ENCODE peak calls at places on chromosome 3, in four cellular contexts. N is right cardiac atrium, A is OCI-LY7, F is colonic mucosa. T is an unnamed sample. For H3K4me1, the result is how much of the 10 kb centered on the place peaks cover.

GRCh38 chr3:60126905-60127304 is 1077.1 kb upstream of the CFAP20DC start:
- DNase-seq in N (no peak), A (no peak), F (no peak), T (no peak)

GRCh38 chr3:109275702-109276293 is 40.5 kb downstream of the DPPA2 start:
- DNase-seq in N (peak), A (no peak), F (peak), T (peak)

GRCh38 chr3:140432176-140432753 is 245.6 kb upstream of the TRIM42 start:
- DNase-seq in N (no peak), A (no peak), F (no peak), T (no peak)

GRCh38 chr3:194383276-194383940 is 13.9 kb upstream of the LRRC15 start:
- DNase-seq in N (no peak), A (no peak), F (no peak), T (no peak)

GRCh38 chr3:135844381-135844780 is 121.1 kb upstream of the PPP2R3A start:
- DNase-seq in N (no peak), A (no peak), F (no peak), T (no peak)

GRCh38 chr3:86993704-86994103 is 2.8 kb upstream of the VGLL3 start:
- DNase-seq in N (no peak), A (no peak), F (no peak), T (no peak)

GRCh38 chr3:120764206-120764605 is 21.7 kb downstream of the GTF2E1 start:
- DNase-seq in N (no peak), A (no peak), F (no peak), T (no peak)

GRCh38 chr3:147554332-147554731 is 145.2 kb downstream of the ZIC1 start:
- DNase-seq in N (no peak), A (no peak), F (no peak), T (no peak)

GRCh38 chr3:194130807-194131589 is 5.0 kb upstream of the HES1 start:
- DNase-seq in N (peak), A (peak), F (peak), T (no peak)

GRCh38 chr3:120168611-120169010 is 74.4 kb upstream of the GSK3B start:
- DNase-seq in N (no peak), A (no peak), F (no peak), T (no peak)

GRCh38 chr3:149234671-149235245 is 13.1 kb upstream of the CP start:
- DNase-seq in N (no peak), A (no peak), F (no peak), T (no peak)

GRCh38 chr3:148075829-148076716 is 621.6 kb upstream of the AGTR1 start:
- DNase-seq in N (no peak), A (no peak), F (peak), T (peak)

GRCh38 chr3:35974872-35975271 is 335.5 kb downstream of the ARPP21 start:
- DNase-seq in N (no peak), A (no peak), F (no peak), T (no peak)

GRCh38 chr3:52291508-52292181 is 4.0 kb downstream of the GLYCTK start:
- DNase-seq in N (no peak), A (peak), F (peak), T (no peak)

GRCh38 chr3:31692714-31693113 is 160.0 kb downstream of the STT3B start:
- DNase-seq in N (peak), A (no peak), F (no peak), T (no peak)

GRCh38 chr3:151226825-151227224 is 23.8 kb upstream of the GPR171 start:
- DNase-seq in N (no peak), A (no peak), F (no peak), T (no peak)

GRCh38 chr3:126256256-126256655 is 75.9 kb upstream of the ALDH1L1 start:
- DNase-seq in N (no peak), A (no peak), F (no peak), T (no peak)

GRCh38 chr3:150384517-150385212 is 23.4 kb upstream of the TSC22D2 start:
- DNase-seq in N (peak), A (peak), F (no peak), T (no peak)

GRCh38 chr3:139534444-139534812 is 5.1 kb downstream of the RBP1 start:
- DNase-seq in N (no peak), A (no peak), F (peak), T (peak)

GRCh38 chr3:126618021-126618420 is 36.9 kb downstream of the TXNRD3 start:
- DNase-seq in N (no peak), A (no peak), F (no peak), T (no peak)

GRCh38 chr3:17087509-17087908 is 202.8 kb downstream of the PLCL2 start:
- DNase-seq in N (no peak), A (no peak), F (no peak), T (no peak)

GRCh38 chr3:67657192-67657591 is 2.8 kb upstream of the SUCLG2 start:
- DNase-seq in N (no peak), A (no peak), F (no peak), T (no peak)

GRCh38 chr3:89375451-89375850 is 268.0 kb downstream of the EPHA3 start:
- DNase-seq in N (no peak), A (no peak), F (no peak), T (no peak)

GRCh38 chr3:196432137-196432879 is at the start of gene UBXN7:
- DNase-seq in N (peak), A (peak), F (peak), T (peak)

GRCh38 chr3:196431193-196432136 is 762 bp downstream of the UBXN7 start:
- DNase-seq in N (peak), A (peak), F (peak), T (peak)
- H3K4me1 ChIP-seq in N (under half), A (under half), F (under half), T (under half)

GRCh38 chr3:154427685-154428291 is 2.2 kb downstream of the GPR149 start:
- DNase-seq in N (no peak), A (no peak), F (no peak), T (no peak)
- H3K4me3 ChIP-seq in N (no peak), A (no peak), F (no peak), T (no peak)

GRCh38 chr3:124981472-124981871 is 46.9 kb upstream of the MUC13 start:
- DNase-seq in N (no peak), A (no peak), F (no peak), T (no peak)

GRCh38 chr3:124982855-124983254 is 48.3 kb upstream of the MUC13 start:
- DNase-seq in N (no peak), A (no peak), F (no peak), T (no peak)

GRCh38 chr3:124986153-124987143 is 51.9 kb upstream of the MUC13 start:
- DNase-seq in N (peak), A (no peak), F (peak), T (peak)

GRCh38 chr3:124984754-124985153 is 50.2 kb upstream of the MUC13 start:
- DNase-seq in N (no peak), A (no peak), F (no peak), T (no peak)

GRCh38 chr3:124985358-124985757 is 50.8 kb upstream of the MUC13 start:
- DNase-seq in N (no peak), A (no peak), F (peak), T (no peak)
- H3K4me1 ChIP-seq in N (under half), A (under half), F (under half), T (under half)

GRCh38 chr3:57968499-57968898 is 39.7 kb upstream of the FLNB start:
- DNase-seq in N (peak), A (no peak), F (no peak), T (no peak)
- H3K4me3 ChIP-seq in N (no peak), A (no peak), F (no peak), T (no peak)

GRCh38 chr3:12190832-12191231 is 32.1 kb upstream of the TIMP4 start:
- DNase-seq in N (no peak), A (no peak), F (no peak), T (no peak)
- H3K4me1 ChIP-seq in N (under half), A (under half), F (under half), T (under half)

T was measured in adrenal gland.